ENCODE peak calls at places on chromosome 11, in five cellular contexts. E is NCI-H446, C is NCI-H460, U is hypothalamus, N is endothelial cell. X is an unnamed sample.
A peak's percentile ranks its signal among the peaks of the same experiment; 100 is the strongest.

GRCh38 chr11:123483465-123483864 is 53.4 kb downstream of the GRAMD1B start:
- DNase-seq in N (no peak), C (no peak), E (no peak), U (no peak), X (no peak)

GRCh38 chr11:101129203-101129943 is at the start of gene PGR:
- DNase-seq in U (no peak), E (no peak), C (no peak), N (peak; percentile 5), X (no peak)

GRCh38 chr11:32610926-32611325 is 27.3 kb downstream of the EIF3M start:
- DNase-seq in N (no peak), U (no peak), E (no peak), C (no peak), X (peak; percentile 4)

GRCh38 chr11:33919645-33920044 is 27.8 kb upstream of the LMO2 start:
- DNase-seq in E (no peak), U (no peak), N (no peak), C (no peak), X (no peak)

GRCh38 chr11:23206736-23207336 is 346.6 kb upstream of the CCDC179 start:
- DNase-seq in C (no peak), E (no peak), U (no peak), N (no peak), X (peak; percentile 11)

GRCh38 chr11:69172674-69173073 is 16.9 kb downstream of the SMIM38 start:
- DNase-seq in N (no peak), E (no peak), U (no peak), C (no peak), X (peak; percentile 41)

GRCh38 chr11:60948251-60948650 is 3.7 kb downstream of the SLC15A3 start:
- DNase-seq in E (peak; percentile 73), C (no peak), U (no peak), N (no peak), X (no peak)

GRCh38 chr11:71946144-71946571 is 17.3 kb downstream of the RNF121 start:
- DNase-seq in C (no peak), N (no peak), E (no peak), U (no peak), X (peak; percentile 78)

GRCh38 chr11:128660957-128661356 is 32.9 kb upstream of the FLI1 start:
- DNase-seq in C (no peak), U (no peak), N (no peak), E (no peak), X (no peak)

GRCh38 chr11:12599408-12600143 is 74.6 kb upstream of the TEAD1 start:
- DNase-seq in E (peak; percentile 72), U (peak; percentile 34), N (peak; percentile 42), C (peak; percentile 26), X (no peak)

GRCh38 chr11:66172146-66172545 is 96.3 kb upstream of the RAB1B start:
- DNase-seq in N (no peak), U (no peak), C (no peak), E (no peak), X (peak; percentile 67)